ENCODE peak calls at places on chromosomes 5 and 9, in five cellular contexts. U, A, W, Z and G are unnamed samples.

GRCh38 chr9:96116275-96117051 is 185.5 kb downstream of the HSD17B3 start:
- DNase-seq in W (no peak), Z (no peak), A (no peak), U (no peak), G (no peak)

GRCh38 chr5:3349704-3350565 is 245.7 kb upstream of the IRX1 start:
- DNase-seq in Z (no peak), U (no peak), A (no peak), W (no peak), G (no peak)

GRCh38 chr5:14580037-14581034 is 1.3 kb upstream of the OTULINL start:
- DNase-seq in A (peak), Z (no peak), U (no peak), W (no peak), G (no peak)

GRCh38 chr5:128778474-128778873 is 186.8 kb upstream of the SLC27A6 start:
- DNase-seq in A (no peak), Z (no peak), U (no peak), W (no peak), G (no peak)

GRCh38 chr5:16913187-16913839 is 22.8 kb downstream of the MYO10 start:
- DNase-seq in W (no peak), U (no peak), Z (peak), A (no peak), G (no peak)

GRCh38 chr9:114746591-114746990 is 59.2 kb downstream of the TNFSF15 start:
- DNase-seq in U (no peak), W (no peak), A (peak), Z (no peak), G (no peak)

GRCh38 chr5:56440871-56441740 is 208.0 kb upstream of the ANKRD55 start:
- DNase-seq in Z (peak), A (peak), U (no peak), W (no peak), G (no peak)

GRCh38 chr9:133982971-133983720 is 9.0 kb downstream of the VAV2 start:
- DNase-seq in A (no peak), Z (no peak), W (no peak), U (peak), G (no peak)

GRCh38 chr5:136811551-136811950 is 446.2 kb upstream of the TRPC7 start:
- DNase-seq in Z (peak), U (no peak), A (peak), W (no peak), G (no peak)

GRCh38 chr9:36451949-36452348 is 51.9 kb upstream of the RNF38 start:
- DNase-seq in Z (no peak), U (no peak), A (no peak), W (no peak), G (no peak)

GRCh38 chr9:21656776-21657637 is 145.4 kb upstream of the MTAP start:
- DNase-seq in U (no peak), W (no peak), A (peak), Z (peak), G (no peak)

GRCh38 chr9:33852216-33852826 is 35.4 kb downstream of the UBE2R2 start:
- DNase-seq in W (peak), Z (peak), A (peak), U (peak), G (peak)

GRCh38 chr5:43602456-43602817 is 543 bp upstream of the NNT start:
- DNase-seq in W (peak), A (peak), Z (peak), U (no peak), G (no peak)

GRCh38 chr9:27622688-27623340 is 49.5 kb upstream of the C9orf72 start:
- DNase-seq in A (no peak), W (no peak), U (no peak), Z (no peak), G (no peak)

GRCh38 chr5:160293901-160294561 is 18.3 kb downstream of the CCNJL start:
- DNase-seq in W (no peak), U (no peak), A (no peak), Z (peak), G (no peak)

GRCh38 chr9:130295945-130296782 is 30.6 kb downstream of the HMCN2 start:
- DNase-seq in W (no peak), U (no peak), A (no peak), Z (no peak), G (no peak)

GRCh38 chr9:120388000-120388855 is 191.7 kb downstream of the CDK5RAP2 start:
- DNase-seq in W (no peak), Z (no peak), U (no peak), A (no peak), G (no peak)

GRCh38 chr5:86039351-86039750 is 578.4 kb upstream of the COX7C start:
- DNase-seq in A (no peak), Z (no peak), U (no peak), W (no peak), G (no peak)

GRCh38 chr9:105415344-105415980 is 32.4 kb upstream of the FSD1L start:
- DNase-seq in A (peak), Z (peak), U (no peak), W (peak), G (no peak)

GRCh38 chr9:116365056-116365471 is 211.5 kb downstream of the PAPPA start:
- DNase-seq in A (peak), U (no peak), W (no peak), Z (peak), G (no peak)

GRCh38 chr5:124574521-124575436 is 171.7 kb downstream of the ZNF608 start:
- DNase-seq in Z (no peak), W (no peak), U (no peak), A (no peak), G (no peak)

GRCh38 chr5:176614805-176615478 is 5.0 kb upstream of the GPRIN1 start:
- DNase-seq in A (peak), Z (peak), W (no peak), U (no peak), G (no peak)

GRCh38 chr5:148735301-148735700 is 81.0 kb upstream of the HTR4 start:
- DNase-seq in U (no peak), Z (no peak), A (no peak), W (no peak), G (no peak)

GRCh38 chr5:163978897-163979296 is 473.5 kb downstream of the MAT2B start:
- DNase-seq in W (no peak), Z (no peak), A (no peak), U (no peak), G (no peak)

GRCh38 chr5:83015676-83016075 is 61.5 kb downstream of the TMEM167A start:
- DNase-seq in W (no peak), A (no peak), U (no peak), Z (no peak), G (no peak)

GRCh38 chr5:96687812-96688453 is 25.8 kb downstream of the CAST start:
- DNase-seq in W (no peak), A (peak), Z (no peak), U (no peak), G (no peak)

GRCh38 chr9:125119643-125120286 is 23.6 kb downstream of the SCAI start:
- DNase-seq in W (no peak), U (no peak), A (peak), Z (no peak), G (no peak)

GRCh38 chr5:71475788-71476384 is 20.4 kb downstream of the BDP1 start:
- DNase-seq in U (no peak), A (peak), Z (peak), W (no peak), G (no peak)

GRCh38 chr5:74570250-74570649 is 70.3 kb downstream of the ENC1 start:
- DNase-seq in U (no peak), W (no peak), Z (peak), A (no peak), G (no peak)

GRCh38 chr5:141489841-141490240 is 960 bp downstream of the PCDHGC5 start:
- DNase-seq in Z (no peak), W (no peak), A (no peak), U (no peak), G (no peak)

GRCh38 chr5:96565843-96566242 is 96.3 kb upstream of the CAST start:
- DNase-seq in A (peak), U (no peak), Z (peak), W (no peak), G (no peak)

GRCh38 chr5:174423538-174423937 is 300.8 kb upstream of the MSX2 start:
- DNase-seq in A (no peak), Z (no peak), W (no peak), U (no peak), G (no peak)

GRCh38 chr5:174425271-174425963 is 299.0 kb upstream of the MSX2 start:
- DNase-seq in A (no peak), Z (peak), W (no peak), U (no peak), G (no peak)

GRCh38 chr5:174425964-174426290 is 298.5 kb upstream of the MSX2 start:
- DNase-seq in U (no peak), W (no peak), Z (no peak), A (no peak), G (no peak)

GRCh38 chr5:174426388-174426787 is 298.0 kb upstream of the MSX2 start:
- DNase-seq in U (no peak), A (no peak), Z (no peak), W (no peak), G (no peak)

DNA sequence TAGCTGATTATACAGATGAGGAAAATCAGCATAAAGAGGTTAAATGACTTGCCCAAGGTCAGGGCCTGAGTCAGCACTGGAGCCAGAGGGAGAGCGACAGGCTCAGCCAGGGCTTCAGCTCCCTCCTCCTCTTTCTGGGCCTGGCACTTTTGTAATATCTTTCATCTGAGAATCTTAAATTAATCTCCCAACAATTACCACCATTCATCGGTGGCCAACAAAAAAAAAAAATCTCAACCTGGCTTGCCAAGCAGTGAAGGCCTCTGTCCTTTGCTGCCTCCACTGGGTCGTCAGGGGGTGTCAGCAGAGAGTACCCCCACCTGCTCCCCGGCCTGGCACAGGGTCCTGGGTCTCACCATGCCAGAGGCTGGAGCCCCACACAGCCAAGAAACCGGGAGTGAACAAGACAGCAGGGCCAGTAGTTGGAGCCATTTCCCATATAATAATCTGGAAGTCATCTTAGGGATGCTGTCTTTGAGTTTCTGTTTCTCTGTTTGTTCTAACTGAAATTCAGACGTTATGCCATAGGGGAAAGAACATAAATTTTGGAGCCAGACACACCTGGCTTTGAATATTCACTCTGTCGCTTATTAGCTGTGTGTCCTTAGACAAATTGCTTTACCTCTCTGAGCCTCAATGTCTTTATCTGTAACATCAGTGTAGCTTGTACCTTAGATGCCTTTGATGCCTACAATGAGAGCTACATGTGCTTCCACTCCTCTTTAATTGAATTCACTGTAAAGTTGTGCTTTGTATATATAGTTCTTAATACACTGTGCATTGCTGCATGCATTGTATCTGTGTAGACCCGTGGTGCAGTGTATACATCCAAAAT is 299.9 kb upstream of the MSX2 start:
- DNase-seq in A (no peak), W (no peak), Z (no peak), U (no peak), G (no peak)
- TF ChIP-seq CTCF in A (no peak), W (no peak), Z (peak), U (no peak), G (no peak)

DNA sequence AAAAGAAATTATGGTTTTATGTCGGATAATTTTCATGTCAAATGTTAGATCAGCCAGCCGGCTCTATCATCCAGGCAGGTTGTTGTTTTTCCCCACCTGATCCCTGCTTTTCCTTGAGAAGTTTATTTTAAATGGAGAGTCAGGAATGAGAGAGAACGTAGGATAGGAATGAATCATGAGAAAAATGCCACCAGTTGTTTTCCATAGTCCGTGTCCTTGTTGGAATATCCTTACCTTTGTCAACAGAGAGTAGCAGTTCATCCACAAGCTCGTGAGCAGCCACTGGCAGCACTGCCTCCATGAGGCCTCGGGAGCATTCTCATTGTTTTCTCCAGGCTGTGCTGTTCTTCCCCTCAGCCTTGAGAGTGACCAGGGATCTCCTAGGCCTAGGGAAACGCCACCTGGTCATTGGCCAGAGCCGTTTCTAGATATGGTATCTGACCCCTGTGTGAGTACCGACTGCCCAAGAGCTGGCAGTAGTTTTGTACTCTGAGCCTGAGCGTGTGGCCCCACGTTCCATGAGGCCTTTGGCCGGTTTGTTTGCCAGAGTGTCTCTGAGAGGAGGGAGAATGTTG is 293.3 kb downstream of the FANCC start:
- DNase-seq in A (no peak), Z (no peak), W (no peak), U (peak), G (no peak)
- TF ChIP-seq CTCF in A (no peak), Z (no peak), W (no peak), U (no peak), G (no peak)

GRCh38 chr9:99023229-99023628 is 79.5 kb downstream of the COL15A1 start:
- DNase-seq in U (no peak), Z (no peak), W (no peak), A (no peak), G (no peak)

GRCh38 chr9:99025616-99026270 is 79.2 kb upstream of the TGFBR1 start:
- DNase-seq in W (no peak), Z (no peak), A (no peak), U (no peak), G (no peak)

GRCh38 chr9:99024959-99025358 is 80.0 kb upstream of the TGFBR1 start:
- DNase-seq in Z (no peak), W (no peak), U (no peak), A (no peak), G (no peak)

GRCh38 chr9:99021512-99021911 is 77.8 kb downstream of the COL15A1 start:
- DNase-seq in W (no peak), A (no peak), U (no peak), Z (no peak), G (no peak)

DNA sequence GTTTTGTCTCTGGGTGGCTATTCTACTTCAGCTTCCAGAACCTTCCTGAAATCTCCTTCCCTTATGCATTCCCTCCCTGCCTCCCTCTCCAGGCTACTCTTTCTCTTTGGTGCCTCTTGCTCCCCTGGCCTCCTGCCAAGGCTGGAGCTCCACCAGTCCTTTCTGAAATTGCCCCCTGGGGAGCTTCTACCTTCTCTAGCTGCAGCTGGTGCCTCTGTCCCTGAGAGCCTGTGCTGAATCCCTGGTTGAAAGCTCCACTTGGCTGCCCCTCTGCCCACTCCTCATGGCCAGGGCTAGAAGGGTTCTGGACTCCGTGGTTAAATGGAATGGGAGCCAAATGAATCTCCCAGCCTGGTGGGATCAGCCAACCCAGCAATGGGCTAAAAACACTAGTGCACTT is 80.1 kb downstream of the COL15A1 start:
- DNase-seq in U (no peak), W (no peak), A (peak), Z (no peak), G (no peak)
- TF ChIP-seq CTCF in U (no peak), W (no peak), A (no peak), Z (no peak), G (no peak)

DNA sequence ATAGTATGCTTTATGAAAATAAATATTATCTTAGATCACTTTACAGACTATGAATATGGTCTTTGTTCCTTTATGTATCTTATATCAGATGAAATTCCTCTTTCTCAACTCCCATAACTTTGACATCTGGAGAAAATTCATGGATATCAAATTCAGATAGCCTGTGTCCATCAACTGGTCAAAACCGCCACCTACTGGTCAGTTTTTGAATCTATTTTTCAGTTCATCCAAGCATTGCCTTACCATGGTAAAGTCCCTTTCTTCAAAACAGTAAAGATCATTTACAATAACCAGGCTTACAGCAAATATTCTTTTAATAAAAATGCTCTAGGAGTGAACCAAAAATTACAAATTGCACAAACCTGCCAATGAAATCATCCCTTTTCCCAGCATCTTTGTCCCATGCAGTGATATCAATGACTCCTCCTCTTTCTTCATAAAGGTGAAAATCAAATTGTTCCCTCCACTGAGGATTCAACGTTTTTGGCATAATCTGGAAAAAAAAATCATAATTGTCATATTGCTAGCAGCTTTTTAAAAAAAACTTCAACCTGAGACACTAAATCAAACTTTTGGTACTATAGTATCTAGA is 290.5 kb downstream of the SLF1 start:
- DNase-seq in Z (peak), W (peak), U (no peak), A (peak), G (no peak)
- TF ChIP-seq CTCF in Z (peak), W (peak), U (peak), A (peak), G (peak)